ENCODE peak calls at places on chromosome 19, in eight cellular contexts. V is tibial nerve; A is neural progenitor cell; H is GM12865; M is heart right ventricle; B is brain microvascular endothelial cell; C is IMR-90; U is effector memory CD4-positive, alpha-beta T cell. T is an unnamed sample.

GRCh38 chr19:36573948-36574726 is 1.0 kb upstream of the ZNF529 start:
- DNase-seq in V (no peak), A (no peak), H (peak; percentile 33), M (no peak), B (peak; percentile 38), C (peak; percentile 35), U (no peak), T (no peak)

GRCh38 chr19:44577566-44577874 is 35.8 kb upstream of the IGSF23 start:
- DNase-seq in V (no peak), A (no peak), H (no peak), M (no peak), B (no peak), C (no peak), U (no peak), T (no peak)

GRCh38 chr19:3986260-3987041 is 1.2 kb upstream of the EEF2 start:
- DNase-seq in V (no peak), A (peak; percentile 74), H (peak; percentile 84), M (no peak), B (peak; percentile 68), C (peak; percentile 73), U (no peak), T (no peak)

GRCh38 chr19:39032164-39032918 is at the start of gene FBXO27:
- DNase-seq in V (no peak), A (peak; percentile 72), H (no peak), M (peak; percentile 30), B (no peak), C (no peak), U (peak; percentile 2), T (no peak)

GRCh38 chr19:16118489-16119033 is 6.9 kb downstream of the RAB8A start:
- DNase-seq in V (no peak), A (no peak), H (peak; percentile 98), M (no peak), B (no peak), C (no peak), U (no peak), T (no peak)

GRCh38 chr19:51325161-51325979 is 13.9 kb downstream of the IGLON5 start:
- DNase-seq in V (no peak), A (no peak), H (no peak), M (no peak), B (no peak), C (no peak), U (no peak), T (no peak)

GRCh38 chr19:16376241-16376640 is 51.6 kb downstream of the KLF2 start:
- DNase-seq in V (no peak), A (no peak), H (no peak), M (no peak), B (no peak), C (no peak), U (no peak), T (no peak)

GRCh38 chr19:49064768-49065611 is at the start of gene NTF4:
- DNase-seq in V (no peak), A (peak; percentile 88), H (no peak), M (no peak), B (no peak), C (no peak), U (no peak), T (no peak)

GRCh38 chr19:15378529-15379082 is 981 bp downstream of the AKAP8 start:
- DNase-seq in V (no peak), A (peak; percentile 65), H (peak; percentile 79), M (no peak), B (peak; percentile 47), C (peak; percentile 41), U (peak; percentile 17), T (no peak)

GRCh38 chr19:8611391-8611883 is 922 bp upstream of the ADAMTS10 start:
- DNase-seq in V (no peak), A (no peak), H (no peak), M (peak; percentile 55), B (no peak), C (no peak), U (no peak), T (no peak)

DNA sequence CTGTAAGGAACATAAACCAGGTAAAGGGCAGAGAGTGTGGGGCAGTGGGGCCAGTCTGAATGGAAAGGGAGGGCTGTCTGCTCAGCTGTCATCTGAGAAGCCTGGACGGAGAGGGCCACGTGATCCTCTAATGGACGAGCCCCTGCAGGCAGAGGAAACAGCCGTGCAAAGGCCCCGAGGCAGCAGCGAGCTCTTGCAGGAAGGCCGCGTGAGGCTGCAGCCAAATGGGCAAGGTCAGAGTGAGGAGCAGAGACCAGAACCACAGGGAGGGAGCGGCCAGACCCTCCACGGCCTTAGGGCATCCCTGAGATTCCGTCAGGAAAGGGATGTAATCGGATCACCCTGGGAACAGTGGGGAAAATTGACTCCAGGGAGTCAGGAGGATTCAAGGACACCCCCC is 4.4 kb downstream of the LILRB4 start:
- DNase-seq in V (no peak), A (no peak), H (no peak), M (no peak), B (no peak), C (no peak), U (no peak), T (no peak)
- H3K4me3 ChIP-seq in V (no peak overlapping the region), A (no peak overlapping the region), H (no peak overlapping the region), M (no peak overlapping the region), B (no peak overlapping the region), C (no peak overlapping the region), U (no peak overlapping the region), T (no peak overlapping the region)

GRCh38 chr19:40278361-40279045 is 6.6 kb downstream of the AKT2 start:
- DNase-seq in V (no peak), A (no peak), H (no peak), M (no peak), B (no peak), C (no peak), U (no peak), T (no peak)
- H3K4me3 ChIP-seq in V (peak overlapping the region; percentile 9), A (no peak overlapping the region), H (peak overlapping the region; percentile 27), M (no peak overlapping the region), B (no peak overlapping the region), C (no peak overlapping the region), U (no peak overlapping the region), T (no peak overlapping the region)

GRCh38 chr19:50313812-50314536 is 15.2 kb downstream of the KCNC3 start:
- DNase-seq in V (no peak), A (peak; percentile 43), H (no peak), M (no peak), B (no peak), C (no peak), U (no peak), T (no peak)
- H3K4me3 ChIP-seq in V (no peak overlapping the region), A (peak overlapping the region; percentile 61), H (no peak overlapping the region), M (no peak overlapping the region), B (no peak overlapping the region), C (no peak overlapping the region), U (no peak overlapping the region), T (peak overlapping the region; percentile 5)

GRCh38 chr19:1851581-1852293 is 3.5 kb upstream of the REXO1 start:
- DNase-seq in V (no peak), A (no peak), H (no peak), M (no peak), B (no peak), C (no peak), U (peak; percentile 49), T (no peak)
- H3K4me3 ChIP-seq in V (no peak overlapping the region), A (no peak overlapping the region), H (no peak overlapping the region), M (no peak overlapping the region), B (no peak overlapping the region), C (no peak overlapping the region), U (peak overlapping the region; percentile 37), T (no peak overlapping the region)

GRCh38 chr19:1113986-1114483 is 10.2 kb downstream of the GPX4 start:
- DNase-seq in V (no peak), A (no peak), H (no peak), M (no peak), B (no peak), C (no peak), U (no peak), T (no peak)
- H3K4me3 ChIP-seq in V (no peak overlapping the region), A (no peak overlapping the region), H (no peak overlapping the region), M (no peak overlapping the region), B (no peak overlapping the region), C (no peak overlapping the region), U (no peak overlapping the region), T (no peak overlapping the region)